ENCODE peak calls at places on chromosomes 12 and 14, in ten cellular contexts. M is CD8-positive, alpha-beta T cell; R is body of pancreas; B is GM23248; L is uterus; W is A549; E is neural progenitor cell; A is tibial artery; N is cardiac muscle cell; G is osteoblast. O is an unnamed sample.

GRCh38 chr14:95340201-95340697 is 20.5 kb upstream of the CLMN start:
- DNase-seq in M (no peak), W (peak; percentile 18), B (no peak), R (peak; percentile 99), L (no peak), G (no peak), A (no peak), N (no peak), E (no peak), O (peak; percentile 41)

GRCh38 chr14:68199465-68200145 is 380.0 kb downstream of the RAD51B start:
- DNase-seq in E (peak; percentile 86), B (no peak), M (no peak), N (no peak), R (peak; percentile 22), L (peak; percentile 72), W (no peak), A (peak; percentile 71), G (peak; percentile 31), O (no peak)

GRCh38 chr12:87586158-87586557 is 443.0 kb downstream of the C12orf50 start:
- DNase-seq in N (no peak), E (no peak), W (no peak), M (no peak), R (no peak), L (no peak), G (no peak), B (no peak), A (no peak), O (no peak)

GRCh38 chr12:116650062-116650461 is 87.8 kb downstream of the SPRING1 start:
- DNase-seq in R (no peak), N (no peak), E (no peak), L (no peak), G (no peak), M (no peak), W (no peak), B (peak; percentile 11), A (no peak), O (no peak)

GRCh38 chr12:1171657-1172056 is 180.6 kb downstream of the ERC1 start:
- DNase-seq in M (no peak), W (no peak), N (peak; percentile 71), B (no peak), R (no peak), A (no peak), G (no peak), E (peak; percentile 80), L (no peak), O (no peak)

GRCh38 chr12:127963926-127964325 is 303.0 kb upstream of the TMEM132C start:
- DNase-seq in B (no peak), G (no peak), L (no peak), E (no peak), M (no peak), A (no peak), W (no peak), R (no peak), N (no peak), O (no peak)

GRCh38 chr12:53770281-53770680 is 18.5 kb upstream of the CISTR start:
- DNase-seq in W (peak; percentile 21), N (no peak), L (no peak), G (no peak), R (no peak), E (no peak), B (peak; percentile 91), M (no peak), A (no peak), O (no peak)

GRCh38 chr14:78790262-78790661 is 620.1 kb downstream of the NRXN3 start:
- DNase-seq in A (no peak), E (peak; percentile 37), B (peak; percentile 4), R (no peak), N (peak; percentile 14), M (no peak), L (no peak), G (no peak), W (no peak), O (no peak)

DNA sequence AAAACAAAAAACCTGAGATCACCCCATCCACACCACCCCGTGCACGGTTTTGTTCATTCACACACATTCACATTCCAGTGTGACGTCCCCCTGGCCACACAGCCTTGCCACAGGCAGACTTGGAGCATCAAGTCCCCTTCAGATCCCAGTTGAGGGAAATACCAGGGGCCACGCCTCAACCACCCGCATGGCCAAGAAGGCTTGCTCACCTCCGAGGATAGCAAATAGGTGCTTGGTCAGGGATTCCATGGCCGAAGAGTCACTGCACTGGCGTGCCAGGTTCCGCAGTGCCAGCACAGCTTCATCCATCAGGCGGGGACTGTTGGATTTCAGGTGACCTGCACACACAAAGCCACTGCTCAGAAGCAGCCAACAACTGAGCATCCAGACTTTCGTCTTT is 19.0 kb downstream of the GCN1 start:
- DNase-seq in R (no peak), E (no peak), N (no peak), G (no peak), M (no peak), L (no peak), A (no peak), B (no peak), W (no peak), O (no peak)
- H3K4me1 ChIP-seq in R (peaks cover 8% of the 10 kb centered on the region), E (no peaks in the 10 kb centered on the region), N (no peaks in the 10 kb centered on the region), G (no peaks in the 10 kb centered on the region), M (no peaks in the 10 kb centered on the region), L (no peaks in the 10 kb centered on the region), A (no peaks in the 10 kb centered on the region), B (no peaks in the 10 kb centered on the region), W (no peaks in the 10 kb centered on the region), O (no peaks in the 10 kb centered on the region)

GRCh38 chr14:71165121-71165574 is 257.9 kb downstream of the PCNX1 start:
- DNase-seq in M (no peak), N (peak; percentile 36), G (no peak), L (no peak), A (no peak), B (peak; percentile 52), R (peak; percentile 13), E (no peak), W (no peak), O (no peak)

GRCh38 chr14:71166434-71166833 is 259.2 kb downstream of the PCNX1 start:
- DNase-seq in W (peak; percentile 30), R (peak; percentile 61), M (no peak), G (peak; percentile 98), L (no peak), E (peak; percentile 57), B (peak; percentile 87), A (no peak), N (peak; percentile 46), O (no peak)

GRCh38 chr14:71165650-71166049 is 258.4 kb downstream of the PCNX1 start:
- DNase-seq in B (no peak), N (no peak), G (no peak), L (no peak), E (no peak), A (no peak), W (no peak), R (no peak), M (no peak), O (no peak)

GRCh38 chr14:71163842-71164500 is 256.7 kb downstream of the PCNX1 start:
- DNase-seq in E (no peak), N (no peak), L (no peak), W (no peak), R (peak; percentile 43), G (no peak), M (no peak), B (no peak), A (no peak), O (no peak)

DNA sequence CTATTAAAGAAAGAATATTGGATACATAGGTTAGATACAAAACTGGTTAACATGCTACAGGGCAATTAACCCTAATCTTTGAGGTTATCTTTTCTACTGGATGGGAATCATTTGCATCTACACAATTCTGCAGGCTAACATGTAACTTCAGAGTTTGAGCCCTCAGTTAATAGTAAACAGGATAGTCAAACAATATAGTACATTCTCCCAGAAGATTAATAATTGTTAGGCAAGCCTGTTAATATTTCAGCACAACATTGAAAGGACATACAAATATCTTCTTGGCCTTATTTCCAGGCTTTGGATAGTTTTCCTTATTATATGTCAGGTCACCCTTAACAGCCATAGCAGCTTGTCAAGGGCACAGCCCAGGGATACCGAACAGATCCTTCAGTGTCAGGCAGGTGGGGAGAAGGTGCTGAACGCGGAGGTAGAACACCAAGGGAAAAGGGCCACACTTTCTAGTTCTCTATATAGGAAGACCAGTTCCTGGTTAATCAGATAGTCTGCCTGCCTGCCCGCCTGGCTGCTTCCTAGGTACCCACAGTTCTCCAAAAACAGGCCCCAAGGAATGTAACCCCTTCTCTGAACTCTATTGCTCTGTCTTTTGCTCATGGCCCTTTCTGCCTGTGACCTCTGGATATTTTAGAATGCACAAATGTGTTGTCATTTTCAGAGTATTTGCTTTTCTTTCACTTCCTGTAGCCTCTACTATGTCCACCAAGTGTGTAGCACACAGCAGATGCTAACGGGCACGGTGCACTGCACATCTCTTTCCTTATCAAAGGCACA is 256.0 kb downstream of the PCNX1 start:
- DNase-seq in N (no peak), M (no peak), W (no peak), R (no peak), G (peak; percentile 51), A (no peak), B (no peak), E (no peak), L (no peak), O (no peak)
- H3K27ac ChIP-seq in N (no peak overlapping the region), M (no peak overlapping the region), W (no peak overlapping the region), R (peak overlapping the region; percentile 37), G (no peak overlapping the region), A (no peak overlapping the region), B (no peak overlapping the region), E (no peak overlapping the region), L (no peak overlapping the region), O (no peak overlapping the region)

DNA sequence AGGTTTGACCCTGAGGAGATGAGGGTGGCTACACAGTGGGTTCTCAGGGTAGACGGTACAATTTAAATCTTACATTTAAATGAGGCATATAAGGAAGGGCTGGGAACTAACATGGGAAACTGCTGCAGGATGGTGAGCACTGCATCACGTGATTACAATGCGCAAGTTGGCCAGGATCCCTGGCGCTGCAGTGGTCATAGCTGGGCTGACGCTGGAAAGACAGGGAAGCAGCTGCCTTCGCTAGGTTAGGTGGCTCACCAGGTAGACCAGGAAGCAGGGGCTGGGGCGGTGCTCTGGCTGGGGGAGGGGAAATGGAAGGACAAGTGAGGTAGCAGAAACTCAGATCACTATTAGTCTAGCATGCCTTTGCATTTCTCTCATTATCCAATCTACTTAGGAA is 149.9 kb downstream of the FOXN3 start:
- DNase-seq in R (no peak), A (no peak), M (no peak), W (no peak), L (no peak), G (no peak), E (no peak), N (no peak), B (no peak), O (no peak)
- H3K4me1 ChIP-seq in R (peaks cover 48% of the 10 kb centered on the region), A (peaks cover 90% of the 10 kb centered on the region), M (no peaks in the 10 kb centered on the region), W (no peaks in the 10 kb centered on the region), L (no peaks in the 10 kb centered on the region), G (no peaks in the 10 kb centered on the region), E (peaks cover 13% of the 10 kb centered on the region), N (peaks cover 31% of the 10 kb centered on the region), B (no peaks in the 10 kb centered on the region), O (peaks cover 48% of the 10 kb centered on the region)

GRCh38 chr14:22482085-22482694 is 106.8 kb downstream of the DAD1 start:
- DNase-seq in W (no peak), E (no peak), R (no peak), G (no peak), N (no peak), L (no peak), B (no peak), A (no peak), M (no peak), O (no peak)

GRCh38 chr14:22484638-22485037 is 104.4 kb downstream of the DAD1 start:
- DNase-seq in B (peak; percentile 63), W (no peak), M (no peak), A (no peak), R (no peak), G (no peak), L (peak; percentile 38), E (no peak), N (peak; percentile 60), O (no peak)

GRCh38 chr14:22485178-22485577 is 103.8 kb downstream of the DAD1 start:
- DNase-seq in W (no peak), A (no peak), B (peak; percentile 60), L (no peak), E (no peak), R (no peak), M (no peak), N (no peak), G (no peak), O (no peak)

GRCh38 chr14:22482782-22483553 is 106.1 kb downstream of the DAD1 start:
- DNase-seq in A (no peak), W (no peak), B (no peak), E (no peak), M (no peak), N (no peak), G (no peak), L (no peak), R (no peak), O (no peak)

GRCh38 chr14:22483863-22484593 is 105.0 kb downstream of the DAD1 start:
- DNase-seq in L (no peak), M (no peak), A (no peak), E (no peak), B (peak; percentile 21), R (no peak), W (no peak), N (no peak), G (no peak), O (no peak)
- H3K27ac ChIP-seq in L (peak overlapping the region; percentile 39), M (no peak overlapping the region), A (peak overlapping the region; percentile 1), E (no peak overlapping the region), B (no peak overlapping the region), R (no peak overlapping the region), W (no peak overlapping the region), N (no peak overlapping the region), G (no peak overlapping the region), O (peak overlapping the region; percentile 29)